ENCODE peak calls at places on chromosomes 7 and 10, in four cellular contexts. G, N, T and W are unnamed samples.

GRCh38 chr7:101470668-101471067 is 108.0 kb downstream of the COL26A1 start:
- DNase-seq in N (no peak), G (no peak), T (no peak), W (no peak)

GRCh38 chr10:10911471-10911921 is 106.2 kb upstream of the CELF2 start:
- DNase-seq in T (peak; percentile 98), G (peak; percentile 2), N (no peak), W (no peak)

GRCh38 chr7:158257516-158258410 is 329.9 kb downstream of the PTPRN2 start:
- DNase-seq in T (no peak), G (no peak), N (no peak), W (no peak)

GRCh38 chr10:31617767-31618166 is 298.8 kb downstream of the ZEB1 start:
- DNase-seq in N (no peak), G (no peak), T (no peak), W (no peak)

GRCh38 chr7:135414850-135415439 is 95.0 kb downstream of the CNOT4 start:
- DNase-seq in N (peak; percentile 55), G (peak; percentile 8), T (peak; percentile 39), W (no peak)

GRCh38 chr7:2761131-2761624 is 73.2 kb downstream of the AMZ1 start:
- DNase-seq in T (no peak), N (no peak), G (no peak), W (no peak)

GRCh38 chr10:119246862-119247549 is 39.6 kb downstream of the GRK5 start:
- DNase-seq in G (no peak), T (peak; percentile 94), N (no peak), W (no peak)

GRCh38 chr10:61830846-61831273 is 70.6 kb upstream of the ARID5B start:
- DNase-seq in N (no peak), G (no peak), T (no peak), W (no peak)

GRCh38 chr10:72053690-72054089 is 34.7 kb downstream of the SPOCK2 start:
- DNase-seq in T (no peak), G (no peak), N (no peak), W (no peak)

GRCh38 chr10:96587255-96588059 is 645 bp upstream of the TM9SF3 start:
- DNase-seq in T (peak; percentile 87), G (peak; percentile 37), N (no peak), W (no peak)

GRCh38 chr7:617614-618538 is 98.2 kb upstream of the PDGFA start:
- DNase-seq in G (peak; percentile 49), N (no peak), T (no peak), W (no peak)

GRCh38 chr7:142557971-142558582 is 191.2 kb upstream of the PRSS1 start:
- DNase-seq in G (peak; percentile 29), N (peak; percentile 62), T (peak; percentile 91), W (peak; percentile 22)

GRCh38 chr7:40658731-40659130 is 523.9 kb downstream of the SUGCT start:
- DNase-seq in G (no peak), N (no peak), T (no peak), W (no peak)

GRCh38 chr7:115013887-115014286 is 92.0 kb downstream of the MDFIC start:
- DNase-seq in N (no peak), G (no peak), T (no peak), W (no peak)

GRCh38 chr7:30764030-30764991 is 6.9 kb upstream of the MINDY4 start:
- DNase-seq in T (no peak), N (no peak), G (no peak), W (no peak)

GRCh38 chr10:119190353-119190752 is 11.7 kb upstream of the PRDX3 start:
- DNase-seq in G (no peak), T (peak; percentile 98), N (no peak), W (no peak)

GRCh38 chr10:78953124-78954008 is 115.4 kb upstream of the ZMIZ1 start:
- DNase-seq in T (no peak), G (no peak), N (no peak), W (no peak)

GRCh38 chr10:33201971-33202370 is 132.5 kb downstream of the NRP1 start:
- DNase-seq in N (no peak), T (no peak), G (no peak), W (no peak)

GRCh38 chr10:72075184-72076115 is 12.9 kb downstream of the SPOCK2 start:
- DNase-seq in N (no peak), G (no peak), T (no peak), W (no peak)

GRCh38 chr10:79132681-79133381 is 64.1 kb downstream of the ZMIZ1 start:
- DNase-seq in N (no peak), G (no peak), T (no peak), W (no peak)

GRCh38 chr10:114391599-114391998 is 12.7 kb downstream of the AFAP1L2 start:
- DNase-seq in G (no peak), T (no peak), N (no peak), W (no peak)

GRCh38 chr7:53744361-53744760 is 708.9 kb downstream of the POM121L12 start:
- DNase-seq in T (no peak), N (no peak), G (no peak), W (no peak)

GRCh38 chr7:14321947-14322346 is 332.5 kb upstream of the ETV1 start:
- DNase-seq in N (no peak), G (no peak), T (no peak), W (no peak)

GRCh38 chr10:72080042-72081035 is 8.0 kb downstream of the SPOCK2 start:
- DNase-seq in N (no peak), T (no peak), G (no peak), W (no peak)

GRCh38 chr10:119522747-119523426 is 19.6 kb downstream of the RGS10 start:
- DNase-seq in T (no peak), G (no peak), N (no peak), W (no peak)

GRCh38 chr10:124290095-124290795 is 128.5 kb downstream of the OAT start:
- DNase-seq in T (no peak), N (no peak), G (no peak), W (no peak)

GRCh38 chr10:32004161-32004591 is 52.0 kb downstream of the KIF5B start:
- DNase-seq in T (no peak), N (no peak), G (no peak), W (no peak)

GRCh38 chr7:116543664-116544063 is 18.8 kb downstream of the CAV1 start:
- DNase-seq in N (no peak), G (no peak), T (peak; percentile 84), W (no peak)

GRCh38 chr10:124131176-124131575 is 37.8 kb upstream of the CHST15 start:
- DNase-seq in T (no peak), N (no peak), G (no peak), W (no peak)

GRCh38 chr7:97064972-97065587 is 40.4 kb upstream of the DLX5 start:
- DNase-seq in G (peak; percentile 23), N (peak; percentile 35), T (peak; percentile 36), W (no peak)

GRCh38 chr7:30237271-30237695 is 47.1 kb upstream of the ZNRF2 start:
- DNase-seq in T (no peak), G (no peak), N (no peak), W (no peak)

GRCh38 chr10:130265542-130265941 is 129.4 kb downstream of the GLRX3 start:
- DNase-seq in T (no peak), N (no peak), G (no peak), W (no peak)

GRCh38 chr7:15341811-15342210 is 220.0 kb downstream of the AGMO start:
- DNase-seq in G (no peak), N (no peak), T (no peak), W (no peak)

GRCh38 chr7:14766747-14767146 is 135.8 kb downstream of the DGKB start:
- DNase-seq in G (no peak), T (no peak), N (no peak), W (no peak)

GRCh38 chr10:114821915-114822770 is 563 bp downstream of the FHIP2A start:
- DNase-seq in T (peak; percentile 35), N (peak; percentile 54), G (peak; percentile 50), W (peak; percentile 29)

GRCh38 chr10:6074489-6075301 is 12.5 kb upstream of the IL2RA start:
- DNase-seq in G (no peak), T (no peak), N (no peak), W (no peak)

GRCh38 chr10:15348579-15348978 is 22.5 kb downstream of the FAM171A1 start:
- DNase-seq in T (peak; percentile 16), G (no peak), N (no peak), W (no peak)